ENCODE peak calls at places on chromosomes 12 and 14, in seven cellular contexts. O is naive thymus-derived CD4-positive, alpha-beta T cell; V is progenitor cell of endocrine pancreas; F is colonic mucosa; J is activated naive CD8-positive, alpha-beta T cell treated with anti-CD3 and anti-CD28 coated beads, Interleukin-2, amount 50 U/mL, for 24 hours; U is GOT3; X is RPMI7951. R is an unnamed sample.

GRCh38 chr14:30450620-30451019 is 108.3 kb upstream of the G2E3 start:
- DNase-seq in O (no peak), V (no peak), F (no peak), J (no peak), U (no peak), X (no peak), R (no peak)

GRCh38 chr12:49567302-49567610 is 686 bp downstream of the MCRS1 start:
- DNase-seq in O (no peak), V (no peak), F (no peak), J (no peak), U (no peak), X (no peak), R (no peak)

GRCh38 chr12:121986494-121987245 is 35.0 kb upstream of the BCL7A start:
- DNase-seq in O (no peak), V (no peak), F (no peak), J (no peak), U (no peak), X (no peak), R (no peak)

GRCh38 chr14:103172921-103173320 is 49.7 kb downstream of the TNFAIP2 start:
- DNase-seq in O (no peak), V (no peak), F (no peak), J (no peak), U (no peak), X (no peak), R (no peak)

GRCh38 chr14:71063351-71063750 is 156.1 kb downstream of the PCNX1 start:
- DNase-seq in O (no peak), V (no peak), F (no peak), J (no peak), U (no peak), X (no peak), R (no peak)

GRCh38 chr14:95452890-95453712 is 63.3 kb downstream of the SYNE3 start:
- DNase-seq in O (no peak), V (no peak), F (no peak), J (no peak), U (no peak), X (no peak), R (no peak)

GRCh38 chr14:79044894-79045624 is 874.9 kb downstream of the NRXN3 start:
- DNase-seq in O (no peak), V (no peak), F (peak), J (no peak), U (no peak), X (peak), R (no peak)

GRCh38 chr12:14560904-14561574 is 6.6 kb downstream of the PLBD1 start:
- DNase-seq in O (no peak), V (no peak), F (no peak), J (no peak), U (no peak), X (no peak), R (no peak)

GRCh38 chr14:34081126-34081575 is 130.3 kb upstream of the EGLN3 start:
- DNase-seq in O (no peak), V (no peak), F (no peak), J (no peak), U (no peak), X (peak), R (no peak)